ENCODE peak calls at places on chromosomes 2 and 18, in six cellular contexts. E, B, G, Q, A and P are unnamed samples.

GRCh38 chr2:131394147-131394931 is 30.4 kb upstream of the RAB6D start:
- DNase-seq in E (no peak), B (peak), G (no peak), Q (no peak), A (no peak), P (no peak)

GRCh38 chr18:22999212-22999611 is 66.1 kb downstream of the RBBP8 start:
- DNase-seq in E (no peak), B (no peak), G (no peak), Q (no peak), A (no peak), P (no peak)

GRCh38 chr18:23502516-23503037 is 734 bp upstream of the RMC1 start:
- DNase-seq in E (no peak), B (no peak), G (no peak), Q (no peak), A (no peak), P (no peak)

GRCh38 chr2:235605999-235606715 is 112.3 kb downstream of the AGAP1 start:
- DNase-seq in E (no peak), B (no peak), G (no peak), Q (no peak), A (no peak), P (no peak)

GRCh38 chr18:78647018-78647417 is 332.6 kb upstream of the SALL3 start:
- DNase-seq in E (no peak), B (no peak), G (no peak), Q (no peak), A (no peak), P (no peak)

GRCh38 chr18:12946549-12947354 is 1.1 kb upstream of the SEH1L start:
- DNase-seq in E (peak), B (no peak), G (no peak), Q (no peak), A (peak), P (peak)

GRCh38 chr18:24567199-24567598 is 106.8 kb downstream of the HRH4 start:
- DNase-seq in E (no peak), B (no peak), G (no peak), Q (no peak), A (peak), P (no peak)

GRCh38 chr18:55405655-55406373 is 182.2 kb downstream of the TCF4 start:
- DNase-seq in E (peak), B (peak), G (no peak), Q (peak), A (peak), P (peak)

GRCh38 chr2:229270551-229271410 is at the start of gene PID1:
- DNase-seq in E (peak), B (no peak), G (no peak), Q (no peak), A (peak), P (no peak)

GRCh38 chr18:77020561-77020960 is 112.0 kb downstream of the MBP start:
- DNase-seq in E (no peak), B (no peak), G (no peak), Q (no peak), A (no peak), P (no peak)

GRCh38 chr2:105950521-105951389 is 206.0 kb downstream of the NCK2 start:
- DNase-seq in E (no peak), B (peak), G (no peak), Q (no peak), A (no peak), P (no peak)

GRCh38 chr2:64654063-64654811 is 524 bp upstream of the SERTAD2 start:
- DNase-seq in E (peak), B (peak), G (peak), Q (peak), A (peak), P (peak)

GRCh38 chr2:207792244-207792785 is 22.6 kb upstream of the FZD5 start:
- DNase-seq in E (no peak), B (no peak), G (no peak), Q (no peak), A (peak), P (no peak)

GRCh38 chr2:222959358-222959757 is 92.6 kb upstream of the KCNE4 start:
- DNase-seq in E (no peak), B (no peak), G (no peak), Q (peak), A (peak), P (no peak)

GRCh38 chr2:66507673-66508127 is 72.8 kb downstream of the MEIS1 start:
- DNase-seq in E (no peak), B (no peak), G (no peak), Q (no peak), A (no peak), P (no peak)

GRCh38 chr18:67219821-67220220 is 296.7 kb downstream of the DSEL start:
- DNase-seq in E (no peak), B (no peak), G (no peak), Q (no peak), A (no peak), P (no peak)

GRCh38 chr2:172103471-172104292 is 982 bp upstream of the DLX2 start:
- DNase-seq in E (peak), B (peak), G (peak), Q (peak), A (peak), P (peak)

GRCh38 chr2:24970483-24971299 is 1.1 kb downstream of the DNAJC27 start:
- DNase-seq in E (no peak), B (peak), G (no peak), Q (no peak), A (peak), P (no peak)

GRCh38 chr18:63890950-63891304 is 3.4 kb downstream of the SERPINB2 start:
- DNase-seq in E (no peak), B (no peak), G (no peak), Q (no peak), A (peak), P (no peak)

GRCh38 chr2:118974103-118974911 is 32.3 kb downstream of the MARCO start:
- DNase-seq in E (no peak), B (no peak), G (no peak), Q (no peak), A (peak), P (peak)

GRCh38 chr18:47528343-47528742 is 276.9 kb upstream of the SKOR2 start:
- DNase-seq in E (no peak), B (no peak), G (no peak), Q (no peak), A (no peak), P (no peak)

GRCh38 chr18:36511791-36512352 is 214.4 kb downstream of the FHOD3 start:
- DNase-seq in E (no peak), B (no peak), G (no peak), Q (no peak), A (peak), P (no peak)

GRCh38 chr2:85589982-85590791 is 5.4 kb upstream of the RNF181 start:
- DNase-seq in E (no peak), B (no peak), G (no peak), Q (peak), A (peak), P (no peak)

GRCh38 chr2:56183643-56184499 is at the start of gene CCDC85A:
- DNase-seq in E (peak), B (peak), G (peak), Q (peak), A (peak), P (peak)

GRCh38 chr2:27209621-27210401 is 2.0 kb upstream of the ATRAID start:
- DNase-seq in E (no peak), B (no peak), G (no peak), Q (no peak), A (peak), P (no peak)

GRCh38 chr18:75132471-75132870 is 76.5 kb downstream of the PTGR3 start:
- DNase-seq in E (no peak), B (no peak), G (no peak), Q (no peak), A (no peak), P (no peak)

GRCh38 chr2:20113004-20113796 is 61.8 kb upstream of the LAPTM4A start:
- DNase-seq in E (no peak), B (no peak), G (no peak), Q (no peak), A (no peak), P (no peak)